ENCODE peak calls at places on chromosome 19, in ten cellular contexts. I is HFF-Myc, T is brain microvascular endothelial cell, Y is PC-3, O is ascending aorta, Q is esophagus squamous epithelium, Z is GM12864, D is astrocyte of the spinal cord, J is neural crest cell, S is GM12865. H is an unnamed sample.

GRCh38 chr19:39402417-39403297 is 4.0 kb upstream of the ZFP36 start:
- DNase-seq in Q (peak), O (peak), Y (peak), J (peak), S (peak), I (peak), T (peak), Z (peak), D (peak), H (peak)

GRCh38 chr19:31349160-31349881 is at the start of gene TSHZ3:
- DNase-seq in Y (peak), I (no peak), T (peak), S (no peak), Z (no peak), Q (no peak), D (peak), J (peak), O (no peak), H (peak)

GRCh38 chr19:1556639-1557070 is 11.5 kb downstream of the MEX3D start:
- DNase-seq in Y (no peak), D (no peak), O (no peak), Z (no peak), J (no peak), Q (no peak), S (no peak), I (no peak), T (no peak), H (no peak)

GRCh38 chr19:32168606-32169005 is 176.8 kb upstream of the ZNF507 start:
- DNase-seq in Y (no peak), Q (no peak), J (no peak), S (no peak), O (no peak), T (no peak), D (no peak), I (no peak), Z (no peak), H (no peak)

GRCh38 chr19:18366027-18366435 is 19.9 kb upstream of the GDF15 start:
- DNase-seq in S (no peak), T (no peak), Q (no peak), J (no peak), O (no peak), Z (no peak), I (no peak), Y (no peak), D (no peak), H (no peak)

GRCh38 chr19:46753420-46754155 is 7.3 kb upstream of the STRN4 start:
- DNase-seq in D (no peak), O (no peak), T (no peak), S (peak), Q (no peak), Z (no peak), J (peak), Y (peak), I (no peak), H (peak)

GRCh38 chr19:45918721-45919120 is 4.1 kb upstream of the NANOS2 start:
- DNase-seq in D (no peak), J (no peak), Z (no peak), O (no peak), T (no peak), S (no peak), Y (no peak), Q (no peak), I (no peak), H (no peak)

GRCh38 chr19:33310606-33311325 is 8.4 kb upstream of the CEBPA start:
- DNase-seq in J (no peak), Q (no peak), T (no peak), Z (no peak), Y (peak), S (no peak), O (no peak), I (no peak), D (no peak), H (no peak)

GRCh38 chr19:15551183-15552004 is 43.1 kb downstream of the CYP4F22 start:
- DNase-seq in S (peak), Q (no peak), D (no peak), Z (no peak), J (no peak), Y (peak), I (no peak), T (no peak), O (no peak), H (peak)

DNA sequence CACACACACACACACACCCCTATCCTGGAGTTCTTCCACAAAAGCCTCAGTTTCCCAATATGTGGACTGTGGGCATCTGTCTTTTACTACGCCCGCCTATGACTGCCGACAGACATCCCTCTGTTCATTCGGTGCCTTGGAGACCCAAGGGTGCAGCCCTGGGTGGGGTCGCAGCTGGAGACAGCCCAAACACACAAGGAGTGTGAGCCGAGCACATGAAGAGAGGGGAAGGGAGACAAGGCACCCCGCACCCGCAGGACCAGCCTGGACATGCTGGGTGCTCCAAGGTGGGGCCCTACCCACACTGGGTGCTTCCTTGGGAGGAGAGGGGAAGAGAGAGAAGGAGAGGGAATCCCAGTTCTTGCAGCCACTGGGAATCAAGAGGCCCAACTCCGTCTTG is 878 bp downstream of the PINLYP start:
- DNase-seq in I (no peak), S (no peak), Y (no peak), J (no peak), Q (no peak), T (no peak), Z (no peak), O (no peak), D (no peak), H (no peak)
- TF ChIP-seq CTCF in I (no peak), S (no peak), Y (no peak), J (no peak), Q (no peak), T (no peak), Z (no peak), O (no peak), D (no peak), H (no peak)

GRCh38 chr19:42169486-42169885 is 37.2 kb upstream of the POU2F2 start:
- DNase-seq in Q (no peak), I (no peak), O (no peak), S (no peak), Z (no peak), T (no peak), Y (no peak), D (no peak), J (no peak), H (no peak)

GRCh38 chr19:42168206-42168605 is 36.0 kb upstream of the POU2F2 start:
- DNase-seq in I (no peak), T (no peak), O (no peak), Y (no peak), Z (no peak), Q (no peak), S (no peak), J (no peak), D (no peak), H (no peak)

GRCh38 chr19:42172261-42172660 is 40.0 kb upstream of the POU2F2 start:
- DNase-seq in O (no peak), D (no peak), Y (peak), Q (no peak), I (no peak), S (no peak), J (no peak), Z (no peak), T (no peak), H (no peak)

GRCh38 chr19:42170052-42170451 is 37.8 kb upstream of the POU2F2 start:
- DNase-seq in T (no peak), Z (no peak), D (no peak), I (no peak), Q (no peak), O (no peak), S (no peak), J (no peak), Y (no peak), H (no peak)

DNA sequence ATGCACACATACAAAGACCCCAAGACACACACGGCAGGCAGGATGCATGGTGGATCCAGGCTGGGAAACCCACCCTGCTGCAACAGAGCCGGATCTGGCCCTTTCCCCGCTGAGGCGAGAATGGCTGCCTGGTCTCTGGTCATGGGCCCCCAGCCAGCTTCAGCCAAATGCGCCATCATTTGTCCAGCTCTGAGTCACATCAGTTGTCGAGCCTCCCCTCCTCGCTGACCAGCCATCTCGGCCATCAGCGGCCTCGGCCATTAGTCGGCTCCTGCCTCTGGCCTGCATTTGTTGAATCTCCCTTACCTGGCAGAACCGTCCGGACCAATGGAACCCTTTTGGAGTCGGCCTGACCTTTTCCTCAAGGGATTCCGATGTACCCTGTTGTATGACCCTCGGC is 38.5 kb upstream of the POU2F2 start:
- DNase-seq in Z (no peak), T (no peak), Y (no peak), S (no peak), D (no peak), I (no peak), O (no peak), Q (no peak), J (no peak), H (no peak)
- TF ChIP-seq CTCF in Z (no peak), T (no peak), Y (no peak), S (no peak), D (no peak), I (no peak), O (no peak), Q (no peak), J (no peak), H (no peak)

GRCh38 chr19:40716655-40717324 is at the start of the genes COQ8B and ITPKC:
- DNase-seq in I (peak), S (peak), D (peak), T (peak), Z (peak), O (peak), Q (peak), J (peak), Y (peak), H (peak)
- TF ChIP-seq CTCF in I (no peak), S (peak), D (no peak), T (no peak), Z (peak), O (no peak), Q (peak), J (peak), Y (no peak), H (no peak)

DNA sequence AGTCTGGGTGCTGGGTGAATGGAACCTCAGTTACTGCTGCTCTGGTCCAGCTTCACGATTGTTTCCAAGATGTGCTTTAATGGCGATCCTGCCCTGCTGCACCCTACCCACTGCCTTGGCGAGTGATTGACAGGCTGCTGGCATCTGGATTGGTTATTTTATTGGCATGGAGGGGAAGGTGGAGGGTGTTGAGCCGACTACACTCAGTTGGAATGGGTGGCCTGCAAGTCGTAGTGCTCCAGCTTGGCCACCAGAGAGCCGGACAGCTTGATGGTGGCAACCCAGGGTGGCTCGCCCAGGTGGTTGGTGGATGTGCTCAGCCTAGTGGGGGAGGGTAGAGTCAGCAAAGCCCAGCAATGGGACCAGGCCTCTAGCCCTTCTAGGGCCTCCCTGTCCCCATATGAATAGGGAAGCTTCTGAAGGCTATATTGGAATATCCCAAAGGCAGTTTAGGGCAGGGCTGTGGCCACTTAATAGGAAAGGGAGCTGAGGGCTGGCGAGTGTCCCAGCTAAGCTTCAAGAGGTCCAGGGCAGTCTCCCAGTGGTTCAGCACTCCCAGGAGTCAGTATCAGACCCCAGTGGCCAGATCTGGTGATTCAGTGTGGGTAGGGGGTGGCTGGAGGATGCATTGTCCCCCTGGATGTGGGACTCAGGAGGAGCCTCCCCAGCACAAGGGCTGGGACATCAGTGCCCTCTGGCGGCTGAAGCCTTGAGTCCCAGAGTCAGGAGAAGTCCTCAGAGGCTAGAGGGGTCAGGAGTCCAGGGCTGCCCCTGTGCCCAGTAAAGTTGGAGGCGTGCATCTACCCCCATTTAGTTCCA is 3.4 kb downstream of the GGN start:
- DNase-seq in S (no peak), O (no peak), Q (no peak), J (no peak), D (peak), I (no peak), T (no peak), Z (no peak), Y (peak), H (peak)
- TF ChIP-seq CTCF in S (no peak), O (no peak), Q (no peak), J (peak), D (peak), I (peak), T (peak), Z (peak), Y (peak), H (no peak)

DNA sequence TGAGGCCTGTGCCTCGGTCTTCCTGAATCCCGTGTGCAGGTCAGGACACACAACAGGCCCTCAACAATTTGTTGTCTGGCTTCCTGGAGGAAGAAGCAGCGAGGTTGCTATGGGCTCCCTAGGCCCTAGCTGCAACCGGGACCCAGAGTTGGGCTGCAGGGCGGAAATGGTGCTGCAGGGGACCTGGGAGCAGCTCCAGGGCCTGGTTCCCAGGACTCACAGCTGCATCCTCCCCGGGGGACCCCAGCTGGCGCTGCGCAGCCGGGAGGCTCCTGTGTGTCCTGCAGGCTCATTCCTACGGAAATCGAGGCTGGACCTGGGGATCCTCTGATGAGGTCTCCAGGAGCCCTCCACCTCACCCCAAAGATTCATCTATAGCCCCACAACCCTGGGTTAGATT is 986 bp upstream of the TNFAIP8L1 start:
- DNase-seq in S (peak), J (no peak), D (no peak), O (no peak), Q (no peak), T (no peak), Y (no peak), Z (no peak), I (no peak), H (no peak)
- TF ChIP-seq CTCF in S (no peak), J (no peak), D (no peak), O (no peak), Q (no peak), T (no peak), Y (no peak), Z (no peak), I (no peak), H (no peak)

GRCh38 chr19:58181902-58182576 is 822 bp upstream of the ZNF274 start:
- DNase-seq in S (peak), T (peak), Q (no peak), D (no peak), O (no peak), Y (peak), I (no peak), Z (no peak), J (peak), H (peak)
- TF ChIP-seq CTCF in S (peak), T (peak), Q (peak), D (peak), O (peak), Y (peak), I (peak), Z (peak), J (peak), H (peak)

GRCh38 chr19:50025022-50025793 is at the start of gene VRK3:
- DNase-seq in Q (peak), I (peak), Y (peak), O (peak), D (peak), Z (peak), S (peak), J (peak), T (peak), H (peak)
- TF ChIP-seq CTCF in Q (peak), I (no peak), Y (no peak), O (no peak), D (peak), Z (no peak), S (peak), J (no peak), T (peak), H (no peak)

H was measured in glutamatergic neuron.